ENCODE peak calls at places on chromosomes 11 and 22, in six cellular contexts. One of them, this sample, is unnamed. For H3K4me1 and H3K9me3, the result is how much of the 10 kb centered on the place peaks cover.

GRCh38 chr22:26547426-26547825 is 35.2 kb upstream of the TFIP11 start:
- DNase-seq in colonic mucosa: no peak
- DNase-seq in CD8-positive, alpha-beta T cell: no peak
- DNase-seq in esophagus muscularis mucosa: no peak
- DNase-seq in CD4-positive, CD25-positive, alpha-beta regulatory T cell: no peak
- DNase-seq in heart right ventricle: no peak
- DNase-seq in this sample: no peak

GRCh38 chr11:32671051-32671450 is 87.4 kb downstream of the EIF3M start:
- DNase-seq in heart right ventricle: no peak
- DNase-seq in esophagus muscularis mucosa: no peak
- DNase-seq in colonic mucosa: no peak
- DNase-seq in CD8-positive, alpha-beta T cell: no peak
- DNase-seq in CD4-positive, CD25-positive, alpha-beta regulatory T cell: no peak
- DNase-seq in this sample: no peak

GRCh38 chr11:13772223-13773046 is 104.0 kb downstream of the FAR1 start:
- DNase-seq in esophagus muscularis mucosa: no peak
- DNase-seq in CD4-positive, CD25-positive, alpha-beta regulatory T cell: peak
- DNase-seq in CD8-positive, alpha-beta T cell: no peak
- DNase-seq in colonic mucosa: peak
- DNase-seq in heart right ventricle: peak
- DNase-seq in this sample: no peak

GRCh38 chr11:33895752-33896137 is 3.9 kb upstream of the LMO2 start:
- DNase-seq in colonic mucosa: no peak
- DNase-seq in CD8-positive, alpha-beta T cell: no peak
- DNase-seq in esophagus muscularis mucosa: no peak
- DNase-seq in CD4-positive, CD25-positive, alpha-beta regulatory T cell: no peak
- DNase-seq in heart right ventricle: no peak
- DNase-seq in this sample: no peak

GRCh38 chr11:61919113-61919840 is 1.9 kb upstream of the RAB3IL1 start:
- DNase-seq in colonic mucosa: peak
- DNase-seq in esophagus muscularis mucosa: no peak
- DNase-seq in heart right ventricle: no peak
- DNase-seq in CD4-positive, CD25-positive, alpha-beta regulatory T cell: no peak
- DNase-seq in CD8-positive, alpha-beta T cell: no peak
- DNase-seq in this sample: no peak

GRCh38 chr11:90392692-90393091 is 169.8 kb upstream of the CHORDC1 start:
- DNase-seq in CD4-positive, CD25-positive, alpha-beta regulatory T cell: no peak
- DNase-seq in CD8-positive, alpha-beta T cell: no peak
- DNase-seq in esophagus muscularis mucosa: no peak
- DNase-seq in heart right ventricle: no peak
- DNase-seq in colonic mucosa: no peak
- DNase-seq in this sample: no peak

GRCh38 chr11:3984896-3985295 is 109.7 kb upstream of the RRM1 start:
- DNase-seq in CD8-positive, alpha-beta T cell: no peak
- DNase-seq in colonic mucosa: no peak
- DNase-seq in esophagus muscularis mucosa: no peak
- DNase-seq in CD4-positive, CD25-positive, alpha-beta regulatory T cell: no peak
- DNase-seq in heart right ventricle: no peak
- DNase-seq in this sample: no peak

GRCh38 chr11:76152086-76152658 is 54.1 kb downstream of the WNT11 start:
- DNase-seq in CD4-positive, CD25-positive, alpha-beta regulatory T cell: peak
- DNase-seq in CD8-positive, alpha-beta T cell: peak
- DNase-seq in esophagus muscularis mucosa: peak
- DNase-seq in heart right ventricle: peak
- DNase-seq in colonic mucosa: peak
- DNase-seq in this sample: peak

GRCh38 chr11:109132539-109132938 is 289.5 kb upstream of the C11orf87 start:
- DNase-seq in colonic mucosa: no peak
- DNase-seq in heart right ventricle: no peak
- DNase-seq in CD4-positive, CD25-positive, alpha-beta regulatory T cell: no peak
- DNase-seq in CD8-positive, alpha-beta T cell: no peak
- DNase-seq in esophagus muscularis mucosa: no peak
- DNase-seq in this sample: no peak

GRCh38 chr11:14861680-14862079 is 30.4 kb downstream of the CYP2R1 start:
- DNase-seq in esophagus muscularis mucosa: no peak
- DNase-seq in colonic mucosa: peak
- DNase-seq in CD8-positive, alpha-beta T cell: no peak
- DNase-seq in CD4-positive, CD25-positive, alpha-beta regulatory T cell: no peak
- DNase-seq in heart right ventricle: no peak
- DNase-seq in this sample: no peak

GRCh38 chr11:10486161-10486840 is 31.2 kb downstream of the AMPD3 start:
- DNase-seq in colonic mucosa: no peak
- DNase-seq in CD8-positive, alpha-beta T cell: no peak
- DNase-seq in heart right ventricle: no peak
- DNase-seq in CD4-positive, CD25-positive, alpha-beta regulatory T cell: no peak
- DNase-seq in esophagus muscularis mucosa: no peak
- DNase-seq in this sample: no peak

GRCh38 chr11:130246719-130247118 is 68.0 kb downstream of the ZBTB44 start:
- DNase-seq in CD8-positive, alpha-beta T cell: no peak
- DNase-seq in esophagus muscularis mucosa: no peak
- DNase-seq in heart right ventricle: no peak
- DNase-seq in CD4-positive, CD25-positive, alpha-beta regulatory T cell: no peak
- DNase-seq in colonic mucosa: no peak
- DNase-seq in this sample: no peak

GRCh38 chr11:70578831-70579230 is 180.5 kb downstream of the CTTN start:
- DNase-seq in CD8-positive, alpha-beta T cell: no peak
- DNase-seq in heart right ventricle: no peak
- DNase-seq in esophagus muscularis mucosa: no peak
- DNase-seq in colonic mucosa: no peak
- DNase-seq in CD4-positive, CD25-positive, alpha-beta regulatory T cell: no peak
- DNase-seq in this sample: no peak

GRCh38 chr11:121810291-121810690 is 305.7 kb downstream of the BLID start:
- DNase-seq in CD4-positive, CD25-positive, alpha-beta regulatory T cell: no peak
- DNase-seq in esophagus muscularis mucosa: no peak
- DNase-seq in CD8-positive, alpha-beta T cell: no peak
- DNase-seq in colonic mucosa: no peak
- DNase-seq in heart right ventricle: no peak
- DNase-seq in this sample: no peak

GRCh38 chr11:69791266-69791665 is 16.1 kb upstream of the FGF4 start:
- DNase-seq in heart right ventricle: no peak
- DNase-seq in CD4-positive, CD25-positive, alpha-beta regulatory T cell: no peak
- DNase-seq in colonic mucosa: no peak
- DNase-seq in esophagus muscularis mucosa: no peak
- DNase-seq in CD8-positive, alpha-beta T cell: no peak
- DNase-seq in this sample: peak

GRCh38 chr11:27532652-27533325 is 26.2 kb upstream of the LIN7C start:
- DNase-seq in esophagus muscularis mucosa: no peak
- DNase-seq in colonic mucosa: no peak
- DNase-seq in CD8-positive, alpha-beta T cell: no peak
- DNase-seq in CD4-positive, CD25-positive, alpha-beta regulatory T cell: no peak
- DNase-seq in heart right ventricle: no peak
- DNase-seq in this sample: no peak

GRCh38 chr11:57460017-57460755 is at the start of gene RTN4RL2:
- DNase-seq in CD4-positive, CD25-positive, alpha-beta regulatory T cell: no peak
- DNase-seq in CD8-positive, alpha-beta T cell: no peak
- DNase-seq in esophagus muscularis mucosa: no peak
- DNase-seq in heart right ventricle: peak
- DNase-seq in colonic mucosa: peak
- DNase-seq in this sample: peak

GRCh38 chr22:37218771-37219411 is 6.6 kb upstream of the SSTR3 start:
- DNase-seq in heart right ventricle: no peak
- DNase-seq in CD8-positive, alpha-beta T cell: peak
- DNase-seq in CD4-positive, CD25-positive, alpha-beta regulatory T cell: peak
- DNase-seq in esophagus muscularis mucosa: no peak
- DNase-seq in colonic mucosa: no peak
- DNase-seq in this sample: peak

GRCh38 chr11:123330948-123331347 is 99.1 kb upstream of the GRAMD1B start:
- DNase-seq in esophagus muscularis mucosa: no peak
- DNase-seq in CD4-positive, CD25-positive, alpha-beta regulatory T cell: no peak
- DNase-seq in CD8-positive, alpha-beta T cell: no peak
- DNase-seq in heart right ventricle: no peak
- DNase-seq in colonic mucosa: no peak
- DNase-seq in this sample: no peak

GRCh38 chr11:133163463-133164419 is 368.6 kb downstream of the OPCML start:
- DNase-seq in heart right ventricle: peak
- DNase-seq in colonic mucosa: peak
- DNase-seq in CD4-positive, CD25-positive, alpha-beta regulatory T cell: no peak
- DNase-seq in esophagus muscularis mucosa: no peak
- DNase-seq in CD8-positive, alpha-beta T cell: no peak
- DNase-seq in this sample: no peak

GRCh38 chr11:47467372-47467771 is 18.4 kb upstream of the RAPSN start:
- DNase-seq in CD4-positive, CD25-positive, alpha-beta regulatory T cell: no peak
- DNase-seq in CD8-positive, alpha-beta T cell: no peak
- DNase-seq in colonic mucosa: peak
- DNase-seq in heart right ventricle: no peak
- DNase-seq in esophagus muscularis mucosa: no peak
- DNase-seq in this sample: no peak

GRCh38 chr22:42364641-42365336 is 67.4 kb downstream of the NFAM1 start:
- DNase-seq in colonic mucosa: no peak
- DNase-seq in CD8-positive, alpha-beta T cell: no peak
- DNase-seq in CD4-positive, CD25-positive, alpha-beta regulatory T cell: no peak
- DNase-seq in heart right ventricle: peak
- DNase-seq in esophagus muscularis mucosa: no peak
- DNase-seq in this sample: peak

GRCh38 chr11:66951927-66952337 is 6.3 kb downstream of the PC start:
- DNase-seq in esophagus muscularis mucosa: no peak
- DNase-seq in colonic mucosa: peak
- DNase-seq in CD8-positive, alpha-beta T cell: no peak
- DNase-seq in heart right ventricle: no peak
- DNase-seq in CD4-positive, CD25-positive, alpha-beta regulatory T cell: no peak
- DNase-seq in this sample: no peak

GRCh38 chr11:59944761-59945160 is 6.5 kb downstream of the OOSP1 start:
- DNase-seq in colonic mucosa: no peak
- DNase-seq in CD8-positive, alpha-beta T cell: no peak
- DNase-seq in CD4-positive, CD25-positive, alpha-beta regulatory T cell: no peak
- DNase-seq in heart right ventricle: no peak
- DNase-seq in esophagus muscularis mucosa: no peak
- DNase-seq in this sample: no peak

GRCh38 chr11:8315463-8315862 is 51.8 kb upstream of the LMO1 start:
- DNase-seq in heart right ventricle: no peak
- DNase-seq in colonic mucosa: no peak
- DNase-seq in CD4-positive, CD25-positive, alpha-beta regulatory T cell: no peak
- DNase-seq in esophagus muscularis mucosa: no peak
- DNase-seq in CD8-positive, alpha-beta T cell: no peak
- DNase-seq in this sample: no peak

GRCh38 chr22:27632451-27633295 is 168.9 kb downstream of the MN1 start:
- DNase-seq in heart right ventricle: peak
- DNase-seq in colonic mucosa: no peak
- DNase-seq in CD8-positive, alpha-beta T cell: no peak
- DNase-seq in esophagus muscularis mucosa: no peak
- DNase-seq in CD4-positive, CD25-positive, alpha-beta regulatory T cell: no peak
- DNase-seq in this sample: peak

GRCh38 chr11:64742940-64743590 is 877 bp downstream of the RASGRP2 start:
- DNase-seq in colonic mucosa: peak
- DNase-seq in CD8-positive, alpha-beta T cell: peak
- DNase-seq in esophagus muscularis mucosa: no peak
- DNase-seq in CD4-positive, CD25-positive, alpha-beta regulatory T cell: peak
- DNase-seq in heart right ventricle: peak
- DNase-seq in this sample: peak

GRCh38 chr11:123833095-123833494 is 26.9 kb upstream of the OR6M1 start:
- DNase-seq in heart right ventricle: no peak
- DNase-seq in esophagus muscularis mucosa: no peak
- DNase-seq in colonic mucosa: no peak
- DNase-seq in CD8-positive, alpha-beta T cell: no peak
- DNase-seq in CD4-positive, CD25-positive, alpha-beta regulatory T cell: no peak
- DNase-seq in this sample: no peak

GRCh38 chr11:68007498-68008380 is 2.4 kb upstream of the ALDH3B1 start:
- DNase-seq in colonic mucosa: no peak
- DNase-seq in heart right ventricle: no peak
- DNase-seq in esophagus muscularis mucosa: no peak
- DNase-seq in CD4-positive, CD25-positive, alpha-beta regulatory T cell: no peak
- DNase-seq in CD8-positive, alpha-beta T cell: no peak
- DNase-seq in this sample: peak

GRCh38 chr11:2769779-2770555 is 70.2 kb upstream of the KCNQ1OT1 start:
- DNase-seq in CD8-positive, alpha-beta T cell: no peak
- DNase-seq in esophagus muscularis mucosa: peak
- DNase-seq in heart right ventricle: peak
- DNase-seq in colonic mucosa: peak
- DNase-seq in CD4-positive, CD25-positive, alpha-beta regulatory T cell: no peak
- DNase-seq in this sample: no peak

GRCh38 chr11:6742260-6742659 is 29.5 kb downstream of the OR2AG2 start:
- DNase-seq in esophagus muscularis mucosa: no peak
- DNase-seq in colonic mucosa: no peak
- DNase-seq in CD8-positive, alpha-beta T cell: no peak
- DNase-seq in CD4-positive, CD25-positive, alpha-beta regulatory T cell: no peak
- DNase-seq in heart right ventricle: no peak
- DNase-seq in this sample: no peak
- H3K4me1 ChIP-seq in esophagus muscularis mucosa: under half
- H3K4me1 ChIP-seq in colonic mucosa: under half
- H3K4me1 ChIP-seq in CD8-positive, alpha-beta T cell: half or more
- H3K4me1 ChIP-seq in CD4-positive, CD25-positive, alpha-beta regulatory T cell: half or more
- H3K4me1 ChIP-seq in heart right ventricle: half or more
- H3K4me1 ChIP-seq in this sample: under half

GRCh38 chr22:49658902-49659280 is 168.8 kb downstream of the BRD1 start:
- DNase-seq in CD8-positive, alpha-beta T cell: no peak
- DNase-seq in CD4-positive, CD25-positive, alpha-beta regulatory T cell: no peak
- DNase-seq in esophagus muscularis mucosa: no peak
- DNase-seq in heart right ventricle: no peak
- DNase-seq in colonic mucosa: no peak
- DNase-seq in this sample: no peak
- H3K9me3 ChIP-seq in CD8-positive, alpha-beta T cell: under half
- H3K9me3 ChIP-seq in CD4-positive, CD25-positive, alpha-beta regulatory T cell: under half
- H3K9me3 ChIP-seq in esophagus muscularis mucosa: under half
- H3K9me3 ChIP-seq in heart right ventricle: under half
- H3K9me3 ChIP-seq in colonic mucosa: under half
- H3K9me3 ChIP-seq in this sample: under half

GRCh38 chr11:35163209-35163608 is 24.2 kb downstream of the CD44 start:
- DNase-seq in CD8-positive, alpha-beta T cell: no peak
- DNase-seq in colonic mucosa: no peak
- DNase-seq in CD4-positive, CD25-positive, alpha-beta regulatory T cell: no peak
- DNase-seq in esophagus muscularis mucosa: no peak
- DNase-seq in heart right ventricle: no peak
- DNase-seq in this sample: no peak

GRCh38 chr11:35160248-35160820 is 21.4 kb downstream of the CD44 start:
- DNase-seq in colonic mucosa: no peak
- DNase-seq in CD4-positive, CD25-positive, alpha-beta regulatory T cell: no peak
- DNase-seq in esophagus muscularis mucosa: no peak
- DNase-seq in heart right ventricle: no peak
- DNase-seq in CD8-positive, alpha-beta T cell: no peak
- DNase-seq in this sample: no peak

GRCh38 chr11:35160902-35161585 is 22.1 kb downstream of the CD44 start:
- DNase-seq in colonic mucosa: no peak
- DNase-seq in CD8-positive, alpha-beta T cell: no peak
- DNase-seq in heart right ventricle: no peak
- DNase-seq in CD4-positive, CD25-positive, alpha-beta regulatory T cell: no peak
- DNase-seq in esophagus muscularis mucosa: no peak
- DNase-seq in this sample: no peak

GRCh38 chr11:35163707-35164496 is 24.9 kb downstream of the CD44 start:
- DNase-seq in CD4-positive, CD25-positive, alpha-beta regulatory T cell: no peak
- DNase-seq in heart right ventricle: no peak
- DNase-seq in esophagus muscularis mucosa: no peak
- DNase-seq in colonic mucosa: no peak
- DNase-seq in CD8-positive, alpha-beta T cell: no peak
- DNase-seq in this sample: no peak

GRCh38 chr11:35162795-35163194 is 23.8 kb downstream of the CD44 start:
- DNase-seq in colonic mucosa: no peak
- DNase-seq in esophagus muscularis mucosa: no peak
- DNase-seq in CD8-positive, alpha-beta T cell: no peak
- DNase-seq in CD4-positive, CD25-positive, alpha-beta regulatory T cell: no peak
- DNase-seq in heart right ventricle: no peak
- DNase-seq in this sample: no peak
- H3K4me1 ChIP-seq in colonic mucosa: under half
- H3K4me1 ChIP-seq in esophagus muscularis mucosa: half or more
- H3K4me1 ChIP-seq in CD8-positive, alpha-beta T cell: half or more
- H3K4me1 ChIP-seq in CD4-positive, CD25-positive, alpha-beta regulatory T cell: half or more
- H3K4me1 ChIP-seq in heart right ventricle: half or more
- H3K4me1 ChIP-seq in this sample: under half

GRCh38 chr22:47215851-47216250 is 453.4 kb downstream of the TBC1D22A start:
- DNase-seq in CD4-positive, CD25-positive, alpha-beta regulatory T cell: no peak
- DNase-seq in heart right ventricle: no peak
- DNase-seq in colonic mucosa: peak
- DNase-seq in esophagus muscularis mucosa: no peak
- DNase-seq in CD8-positive, alpha-beta T cell: no peak
- DNase-seq in this sample: no peak
- H3K9me3 ChIP-seq in CD4-positive, CD25-positive, alpha-beta regulatory T cell: under half
- H3K9me3 ChIP-seq in heart right ventricle: under half
- H3K9me3 ChIP-seq in colonic mucosa: under half
- H3K9me3 ChIP-seq in esophagus muscularis mucosa: under half
- H3K9me3 ChIP-seq in CD8-positive, alpha-beta T cell: under half
- H3K9me3 ChIP-seq in this sample: under half